ENCODE peak calls at places on chromosomes 5 and 9, in nine cellular contexts. Z is NB4, A is IMR-90, C is lower leg skin, N is esophagus squamous epithelium, B is tibial nerve, X is H1, J is ovary, E is heart left ventricle. G is an unnamed sample.
A peak's percentile ranks its signal among the peaks of the same experiment; 100 is the strongest.

GRCh38 chr5:127320032-127320945 is 29.7 kb downstream of the MEGF10 start:
- DNase-seq in X (no peak), E (no peak), N (no peak), J (no peak), A (no peak), Z (peak; percentile 66), B (no peak), C (no peak), G (no peak)

GRCh38 chr5:107372723-107373487 is 297.8 kb downstream of the EFNA5 start:
- DNase-seq in Z (no peak), N (no peak), A (peak; percentile 12), X (no peak), B (no peak), J (no peak), C (no peak), E (no peak), G (no peak)

GRCh38 chr9:134844821-134845220 is 35.8 kb upstream of the FCN2 start:
- DNase-seq in E (no peak), C (no peak), J (no peak), B (no peak), A (no peak), Z (no peak), X (no peak), N (no peak), G (peak; percentile 30)

GRCh38 chr9:34501889-34502425 is 20.8 kb downstream of the ENHO start:
- DNase-seq in E (peak; percentile 62), X (no peak), B (peak; percentile 51), J (peak; percentile 28), Z (peak; percentile 37), C (peak; percentile 50), N (no peak), A (peak; percentile 27), G (no peak)

GRCh38 chr9:35675732-35676392 is 2.1 kb downstream of the CA9 start:
- DNase-seq in E (no peak), C (no peak), N (no peak), Z (no peak), A (no peak), B (no peak), X (peak; percentile 98), J (peak; percentile 69), G (no peak)

GRCh38 chr5:72478276-72478675 is 28.9 kb downstream of the ZNF366 start:
- DNase-seq in E (no peak), X (no peak), N (no peak), C (no peak), A (no peak), B (no peak), J (no peak), Z (no peak), G (no peak)

GRCh38 chr9:98575379-98576346 is 133.1 kb downstream of the GABBR2 start:
- DNase-seq in Z (peak; percentile 97), E (no peak), J (no peak), A (peak; percentile 88), C (no peak), N (no peak), X (no peak), B (no peak), G (no peak)

GRCh38 chr5:76804266-76804665 is 14.6 kb upstream of the F2RL1 start:
- DNase-seq in J (no peak), B (no peak), A (no peak), N (no peak), X (no peak), Z (no peak), C (no peak), E (no peak), G (no peak)

GRCh38 chr5:169914766-169915165 is 65.5 kb downstream of the INSYN2B start:
- DNase-seq in E (no peak), N (no peak), J (no peak), B (peak; percentile 15), Z (no peak), C (peak; percentile 20), A (peak; percentile 75), X (no peak), G (no peak)

GRCh38 chr5:41747291-41747690 is 122.9 kb downstream of the OXCT1 start:
- DNase-seq in C (no peak), B (peak; percentile 20), E (no peak), A (peak; percentile 71), Z (no peak), J (no peak), N (no peak), X (no peak), G (no peak)

GRCh38 chr9:113929634-113930092 is 53.6 kb downstream of the ZNF618 start:
- DNase-seq in B (peak; percentile 1), N (no peak), J (no peak), X (no peak), E (no peak), Z (no peak), A (peak; percentile 87), C (no peak), G (no peak)
- TF ChIP-seq POLR2A in B (no peak), N (no peak), J (no peak), X (no peak), E (no peak), Z (no peak), A (no peak), C (no peak), G (no peak)

DNA sequence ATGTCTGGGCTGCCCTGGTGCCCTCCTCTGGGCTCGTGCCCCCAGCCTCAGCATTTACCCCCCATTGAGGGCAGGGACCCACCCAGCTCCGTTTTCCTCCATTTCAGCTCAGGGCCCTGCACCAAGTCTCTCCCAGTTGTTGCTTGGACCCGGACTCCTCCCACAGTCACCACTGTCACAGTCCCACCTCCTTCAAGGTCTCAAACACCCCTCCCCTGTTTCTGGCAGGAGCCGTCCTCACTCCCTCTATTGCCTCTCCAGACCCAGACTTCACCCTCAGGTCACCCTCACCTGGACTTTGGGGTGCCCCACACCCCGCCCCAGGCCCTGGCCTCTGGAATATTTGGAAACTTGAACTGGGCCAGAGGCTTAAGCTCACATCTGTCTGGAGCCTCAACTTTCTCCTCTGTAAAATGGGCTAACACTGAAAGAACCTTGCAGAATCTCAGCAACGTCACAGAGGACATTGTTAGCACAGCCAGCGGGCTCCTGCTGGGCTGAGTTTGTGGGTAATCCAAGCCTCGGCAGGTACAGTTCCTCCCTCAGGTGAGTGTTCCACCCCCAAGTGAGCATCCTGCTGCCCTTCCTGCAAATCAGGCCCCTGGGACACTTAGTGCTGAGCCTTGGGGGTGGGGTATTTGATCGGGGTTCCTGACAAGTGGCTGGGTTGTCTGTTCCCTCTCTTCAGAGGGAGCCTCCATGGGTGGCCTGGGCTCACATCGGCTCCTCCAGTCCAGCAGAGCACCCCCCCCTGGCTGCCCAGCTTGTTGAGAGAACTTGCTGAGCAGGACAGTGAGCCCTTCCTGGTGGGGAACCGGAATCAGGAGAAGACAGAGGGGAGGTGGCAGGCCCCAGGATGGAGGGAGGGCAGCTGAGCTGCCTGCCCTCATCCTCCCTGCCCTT is 130.1 kb downstream of the C9orf50 start:
- DNase-seq in X (no peak), B (no peak), C (no peak), A (no peak), N (no peak), Z (no peak), E (peak; percentile 45), J (peak; percentile 48), G (peak; percentile 49)
- H3K4me3 ChIP-seq in X (no peak overlapping the region), B (peak overlapping the region; percentile 34), C (no peak overlapping the region), A (no peak overlapping the region), N (no peak overlapping the region), Z (no peak overlapping the region), E (no peak overlapping the region), J (peak overlapping the region; percentile 53), G (peak overlapping the region; percentile 50)

GRCh38 chr5:43121565-43122484 is 1.1 kb downstream of the ZNF131 start:
- DNase-seq in Z (peak; percentile 60), B (no peak), X (peak; percentile 77), J (peak; percentile 32), C (no peak), N (no peak), E (peak; percentile 12), A (peak; percentile 80), G (no peak)
- TF ChIP-seq POLR2A in Z (peak; percentile 27), B (no peak), X (peak; percentile 93), J (no peak), C (peak; percentile 26), N (no peak), E (peak; percentile 76), A (peak; percentile 75), G (peak; percentile 73)

DNA sequence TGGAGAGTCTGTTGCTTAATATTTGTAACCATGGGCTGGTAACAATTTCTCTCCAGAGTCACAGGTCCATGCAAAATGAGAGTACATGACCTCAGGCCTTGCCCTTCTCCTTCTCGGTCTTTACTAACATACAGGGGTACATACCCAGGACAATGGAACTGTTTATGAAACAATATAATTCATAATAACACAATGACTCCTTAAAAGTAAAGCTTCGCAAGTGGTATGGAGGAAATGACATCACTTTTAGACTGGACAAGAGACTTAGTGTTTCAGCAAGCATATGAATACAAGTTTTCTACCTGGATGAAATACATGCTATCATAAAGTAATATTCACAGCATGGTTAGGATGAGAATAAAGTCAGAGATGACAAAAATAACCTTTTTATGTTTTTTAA is 386.6 kb downstream of the PLK2 start:
- DNase-seq in N (no peak), B (no peak), E (no peak), X (no peak), A (no peak), J (no peak), Z (no peak), C (no peak), G (no peak)
- H3K4me3 ChIP-seq in N (no peak overlapping the region), B (no peak overlapping the region), E (no peak overlapping the region), X (no peak overlapping the region), A (no peak overlapping the region), J (no peak overlapping the region), Z (no peak overlapping the region), C (no peak overlapping the region), G (no peak overlapping the region)

GRCh38 chr9:74953235-74953741 is 576 bp upstream of the C9orf40 start:
- DNase-seq in A (no peak), J (peak; percentile 24), E (no peak), Z (peak; percentile 8), X (no peak), C (no peak), N (no peak), B (no peak), G (no peak)

GRCh38 chr9:74952281-74953151 is at the start of gene C9orf40:
- DNase-seq in A (peak; percentile 80), X (peak; percentile 94), E (peak; percentile 89), C (peak; percentile 80), J (peak; percentile 92), Z (peak; percentile 88), B (peak; percentile 84), N (peak; percentile 35), G (peak; percentile 95)

GRCh38 chr9:74950456-74950855 is 2.3 kb downstream of the C9orf40 start:
- DNase-seq in J (no peak), B (no peak), C (no peak), Z (no peak), N (no peak), A (no peak), X (no peak), E (no peak), G (no peak)

GRCh38 chr9:74951107-74951720 is 1.5 kb downstream of the C9orf40 start:
- DNase-seq in C (no peak), A (no peak), E (no peak), N (no peak), B (no peak), X (no peak), Z (no peak), J (no peak), G (no peak)

DNA sequence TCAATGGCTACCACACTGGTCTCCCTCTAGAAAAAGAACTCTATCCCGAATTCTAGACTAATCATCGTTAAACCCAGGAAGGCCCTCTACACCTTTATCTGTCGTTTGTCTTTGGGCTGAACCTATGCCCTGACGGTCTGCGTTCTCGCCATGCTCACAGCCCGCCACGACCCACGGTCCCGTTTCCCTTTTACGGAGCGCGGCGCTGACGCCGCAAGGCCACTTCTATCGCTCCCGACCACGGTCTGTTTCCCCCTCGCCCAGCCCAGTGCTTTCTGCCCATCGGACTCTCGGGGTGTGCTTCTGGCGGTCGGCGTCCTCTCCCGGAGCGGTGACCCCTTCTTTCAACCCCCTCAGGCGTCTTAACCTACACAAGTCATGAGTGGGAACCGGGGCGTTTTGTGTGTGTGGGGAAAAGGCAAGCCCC is 974 bp downstream of the C9orf40 start:
- DNase-seq in A (peak; percentile 12), C (no peak), B (peak; percentile 34), E (peak; percentile 37), X (peak; percentile 68), Z (peak; percentile 46), J (peak; percentile 48), N (peak; percentile 35), G (peak; percentile 73)
- TF ChIP-seq POLR2A in A (no peak), C (no peak), B (no peak), E (no peak), X (no peak), Z (no peak), J (no peak), N (no peak), G (no peak)